ENCODE peak calls at places on chromosomes 16 and 17, in seven cellular contexts. T is heart left ventricle, W is GM20000, Q is heart right ventricle, K is nephron progenitor cell, L is fibroblast of lung, P is prostate gland. H is an unnamed sample.

GRCh38 chr17:51228177-51228576 is 31.7 kb downstream of the MBTD1 start:
- DNase-seq in T (no peak), W (no peak), Q (no peak), K (no peak), L (peak; percentile 50), P (no peak), H (no peak)

GRCh38 chr16:59459811-59460210 is 725.7 kb upstream of the GOT2 start:
- DNase-seq in T (no peak), W (no peak), Q (no peak), K (no peak), L (peak; percentile 14), P (no peak), H (no peak)

GRCh38 chr16:65538945-65539344 is 417.1 kb upstream of the CDH11 start:
- DNase-seq in T (no peak), W (no peak), Q (no peak), K (no peak), L (no peak), P (no peak), H (no peak)

GRCh38 chr16:77273-77806 is 685 bp upstream of the MPG start:
- DNase-seq in T (peak; percentile 67), W (peak; percentile 81), Q (peak; percentile 71), K (peak; percentile 54), L (peak; percentile 73), P (no peak), H (no peak)

GRCh38 chr17:39939588-39940419 is 12.3 kb downstream of the LRRC3C start:
- DNase-seq in T (peak; percentile 73), W (peak; percentile 59), Q (no peak), K (no peak), L (peak; percentile 73), P (no peak), H (no peak)

GRCh38 chr16:23013484-23013883 is 135.8 kb downstream of the USP31 start:
- DNase-seq in T (no peak), W (no peak), Q (no peak), K (no peak), L (no peak), P (no peak), H (no peak)

GRCh38 chr17:82281502-82282238 is 8.2 kb upstream of the CSNK1D start:
- DNase-seq in T (no peak), W (no peak), Q (no peak), K (no peak), L (no peak), P (peak; percentile 66), H (no peak)

GRCh38 chr17:65559802-65560627 is 1.4 kb downstream of the AXIN2 start:
- DNase-seq in T (peak; percentile 38), W (peak; percentile 62), Q (peak; percentile 46), K (peak; percentile 68), L (no peak), P (peak; percentile 40), H (no peak)

GRCh38 chr17:33396818-33397217 is 103.7 kb upstream of the ASIC2 start:
- DNase-seq in T (no peak), W (no peak), Q (no peak), K (no peak), L (no peak), P (no peak), H (no peak)

GRCh38 chr17:27315322-27315721 is 21.4 kb downstream of the WSB1 start:
- DNase-seq in T (peak; percentile 87), W (no peak), Q (peak; percentile 80), K (no peak), L (peak; percentile 94), P (peak; percentile 77), H (peak; percentile 92)

GRCh38 chr16:84448444-84448843 is 56.0 kb downstream of the MEAK7 start:
- DNase-seq in T (no peak), W (no peak), Q (no peak), K (no peak), L (no peak), P (no peak), H (no peak)

GRCh38 chr17:16461606-16461866 is 30.5 kb downstream of the LRRC75A start:
- DNase-seq in T (no peak), W (no peak), Q (no peak), K (no peak), L (no peak), P (no peak), H (no peak)

GRCh38 chr16:85284138-85284897 is 172.0 kb upstream of the CIBAR2 start:
- DNase-seq in T (no peak), W (no peak), Q (no peak), K (no peak), L (no peak), P (no peak), H (no peak)

GRCh38 chr17:75064460-75064859 is 17.4 kb downstream of the KCTD2 start:
- DNase-seq in T (no peak), W (peak; percentile 5), Q (no peak), K (no peak), L (no peak), P (no peak), H (no peak)

GRCh38 chr17:18960803-18961511 is 9.0 kb downstream of the SLC5A10 start:
- DNase-seq in T (peak; percentile 72), W (peak; percentile 88), Q (peak; percentile 84), K (peak; percentile 94), L (peak; percentile 60), P (peak; percentile 71), H (peak; percentile 83)

GRCh38 chr17:78316115-78316866 is 43.6 kb downstream of the SOCS3 start:
- DNase-seq in T (no peak), W (peak; percentile 66), Q (no peak), K (no peak), L (no peak), P (no peak), H (no peak)

GRCh38 chr16:19717781-19718623 is at the start of the genes IQCK and KNOP1:
- DNase-seq in T (peak; percentile 93), W (peak; percentile 97), Q (peak; percentile 91), K (peak; percentile 89), L (peak; percentile 87), P (peak; percentile 84), H (peak; percentile 93)
- TF ChIP-seq CTCF in T (no peak), W (no peak), Q (no peak), K (no peak), L (no peak), P (no peak), H (peak; percentile 8)

GRCh38 chr17:53119773-53120172 is 703.0 kb upstream of the KIF2B start:
- DNase-seq in T (no peak), W (no peak), Q (no peak), K (no peak), L (no peak), P (no peak), H (no peak)
- TF ChIP-seq CTCF in T (no peak), W (no peak), Q (no peak), K (no peak), L (no peak), P (no peak), H (no peak)

DNA sequence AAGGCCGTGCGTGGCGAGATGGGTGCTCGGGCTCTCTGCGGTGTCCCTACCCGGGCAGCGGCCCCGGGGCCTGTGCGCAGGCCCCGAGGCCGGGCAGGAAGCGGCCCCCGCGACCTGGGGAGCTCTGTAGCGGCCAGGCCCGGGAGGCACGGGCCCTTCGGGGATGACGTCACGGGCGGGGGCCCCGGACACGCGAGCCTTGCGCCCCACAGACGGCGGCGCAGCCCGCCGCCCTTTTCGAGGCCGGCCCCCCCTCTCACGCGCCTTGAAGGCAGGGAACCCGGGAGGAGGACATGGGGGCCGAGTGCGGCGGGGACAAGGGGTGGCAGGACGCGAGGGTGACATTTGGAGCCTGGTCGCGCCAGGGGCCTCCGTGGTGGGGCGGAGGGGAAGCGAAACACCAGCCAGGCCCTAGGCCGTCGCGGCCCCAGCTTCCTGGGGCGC is 1.1 kb downstream of the RAI1 start:
- DNase-seq in T (peak; percentile 61), W (peak; percentile 89), Q (peak; percentile 59), K (peak; percentile 41), L (no peak), P (peak; percentile 40), H (no peak)
- TF ChIP-seq CTCF in T (no peak), W (no peak), Q (no peak), K (no peak), L (no peak), P (no peak), H (no peak)

DNA sequence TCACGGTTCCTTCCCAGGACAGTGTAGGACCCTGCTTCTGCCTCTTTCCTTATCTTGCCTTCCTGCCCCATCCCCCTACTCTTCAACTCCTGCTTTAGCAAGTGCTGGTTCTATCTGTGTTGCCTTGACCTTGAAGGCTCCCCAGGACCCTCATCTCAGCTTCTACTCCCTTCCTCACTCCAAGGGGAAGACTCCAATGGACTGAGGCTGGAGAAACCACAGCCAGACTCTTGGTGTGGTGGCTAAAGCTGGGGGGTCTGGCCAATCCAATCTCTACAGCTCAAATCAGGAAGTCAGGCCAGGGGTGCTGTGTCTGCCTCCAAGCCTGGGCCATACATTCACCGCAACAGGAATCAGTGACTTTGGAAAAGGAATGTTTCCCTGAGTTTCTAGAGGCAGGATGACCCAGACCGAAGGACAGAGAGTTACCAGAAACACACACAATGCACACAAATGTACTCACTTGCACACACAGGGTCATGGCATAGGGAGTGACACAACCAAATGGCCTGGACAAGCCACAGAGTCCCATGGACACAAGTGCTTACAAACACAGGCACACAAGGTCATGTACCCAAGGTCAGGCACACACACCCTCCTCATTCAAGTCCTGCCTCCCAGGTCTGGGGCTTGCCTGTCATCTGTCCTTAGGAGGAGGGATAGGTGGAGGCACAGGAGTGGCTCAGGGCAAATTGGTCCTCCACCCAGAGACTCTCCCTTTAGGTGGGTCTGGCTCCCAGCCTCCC is 1.7 kb upstream of the HSD11B2 start:
- DNase-seq in T (no peak), W (no peak), Q (no peak), K (no peak), L (no peak), P (no peak), H (no peak)
- TF ChIP-seq CTCF in T (no peak), W (no peak), Q (no peak), K (no peak), L (no peak), P (no peak), H (no peak)

DNA sequence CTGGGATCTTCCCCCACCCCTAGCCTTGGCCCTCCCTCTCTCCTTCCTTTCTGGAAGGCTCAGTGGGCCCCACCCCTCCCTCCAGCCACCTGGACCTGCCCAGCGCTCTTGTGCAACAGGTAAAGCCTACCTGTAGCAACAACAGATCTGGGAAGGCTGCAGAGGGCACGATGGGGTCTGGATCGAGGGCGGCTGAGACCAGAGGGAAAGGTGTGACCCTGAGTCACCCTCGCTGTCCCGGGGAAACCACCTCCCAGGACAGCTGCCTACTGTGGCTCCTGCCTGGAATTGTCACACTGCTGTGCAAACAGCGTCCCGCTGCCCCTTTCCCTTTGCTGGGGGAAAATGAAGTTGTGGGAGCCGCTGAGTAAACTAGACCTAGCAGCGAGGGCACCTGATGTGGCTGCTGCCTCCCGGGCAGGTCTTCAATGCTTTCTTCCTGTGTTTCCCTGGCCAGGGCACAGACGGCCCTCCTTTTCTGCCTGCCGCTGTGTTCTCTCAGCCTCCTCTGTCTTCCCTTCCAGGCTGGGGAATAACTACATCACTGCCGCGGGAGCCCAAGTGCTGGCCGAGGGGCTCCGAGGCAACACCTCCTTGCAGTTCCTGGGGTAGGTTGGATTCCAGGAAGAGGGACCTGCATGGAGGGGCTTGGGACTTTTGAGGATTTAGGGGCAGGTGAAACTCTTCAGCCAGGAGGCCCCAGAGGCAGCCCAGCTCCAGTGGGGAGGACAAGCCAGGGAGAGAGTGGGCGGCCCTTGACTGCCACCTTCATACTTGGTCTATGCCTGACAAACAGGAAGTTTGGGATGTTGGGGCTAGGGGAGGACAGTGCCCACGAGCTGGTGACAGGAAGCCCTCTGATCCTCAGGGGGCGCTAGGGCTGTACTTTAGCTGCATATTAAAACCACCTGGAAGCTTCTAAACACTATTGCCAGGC is 22.2 kb upstream of the CYLD start:
- DNase-seq in T (no peak), W (no peak), Q (no peak), K (no peak), L (no peak), P (peak; percentile 68), H (no peak)
- TF ChIP-seq CTCF in T (no peak), W (no peak), Q (no peak), K (no peak), L (no peak), P (no peak), H (no peak)